ENCODE peak calls at places on chromosomes 4 and X, in six cellular contexts. One of them, this sample, is unnamed.
A peak's percentile ranks its signal among the peaks of the same experiment; 100 is the strongest.

GRCh38 chr4:109303141-109303499 is 662 bp upstream of the COL25A1 start:
- DNase-seq in GM12878: no peak
- DNase-seq in H1: no peak
- DNase-seq in K562: no peak
- DNase-seq in HepG2: no peak
- DNase-seq in HCT116: no peak
- DNase-seq in this sample: no peak

GRCh38 chr4:169791527-169792156 is 33.9 kb upstream of the HPF1 start:
- DNase-seq in GM12878: no peak
- DNase-seq in H1: peak; percentile 17
- DNase-seq in K562: peak; percentile 53
- DNase-seq in HepG2: peak; percentile 54
- DNase-seq in HCT116: peak; percentile 85
- DNase-seq in this sample: peak; percentile 16

GRCh38 chr4:183941964-183942363 is 36.9 kb downstream of the STOX2 start:
- DNase-seq in GM12878: no peak
- DNase-seq in H1: no peak
- DNase-seq in K562: no peak
- DNase-seq in HepG2: no peak
- DNase-seq in HCT116: no peak
- DNase-seq in this sample: no peak

GRCh38 chr4:152663203-152664066 is 16.4 kb downstream of the TMEM154 start:
- DNase-seq in GM12878: peak; percentile 75
- DNase-seq in H1: no peak
- DNase-seq in K562: peak; percentile 9
- DNase-seq in HepG2: no peak
- DNase-seq in HCT116: no peak
- DNase-seq in this sample: no peak

GRCh38 chr4:168398188-168398587 is 79.6 kb upstream of the DDX60 start:
- DNase-seq in GM12878: no peak
- DNase-seq in H1: no peak
- DNase-seq in K562: no peak
- DNase-seq in HepG2: no peak
- DNase-seq in HCT116: no peak
- DNase-seq in this sample: no peak

GRCh38 chrX:134418317-134419113 is 41.5 kb upstream of the HPRT1 start:
- DNase-seq in GM12878: no peak
- DNase-seq in H1: no peak
- DNase-seq in K562: no peak
- DNase-seq in HepG2: peak; percentile 3
- DNase-seq in HCT116: no peak
- DNase-seq in this sample: no peak

GRCh38 chr4:165369522-165369921 is 9.3 kb upstream of the CPE start:
- DNase-seq in GM12878: no peak
- DNase-seq in H1: no peak
- DNase-seq in K562: no peak
- DNase-seq in HepG2: peak; percentile 99
- DNase-seq in HCT116: no peak
- DNase-seq in this sample: no peak

GRCh38 chr4:41256740-41257256 is at the start of gene UCHL1:
- DNase-seq in GM12878: no peak
- DNase-seq in H1: peak; percentile 93
- DNase-seq in K562: no peak
- DNase-seq in HepG2: no peak
- DNase-seq in HCT116: no peak
- DNase-seq in this sample: peak; percentile 86

GRCh38 chrX:1094934-1095333 is 117.5 kb downstream of the CRLF2 start:
- DNase-seq in GM12878: no peak
- DNase-seq in H1: no peak
- DNase-seq in K562: no peak
- DNase-seq in HepG2: no peak
- DNase-seq in HCT116: no peak
- DNase-seq in this sample: no peak

GRCh38 chrX:38652934-38653442 is 91.6 kb downstream of the TSPAN7 start:
- DNase-seq in GM12878: no peak
- DNase-seq in H1: no peak
- DNase-seq in K562: peak; percentile 91
- DNase-seq in HepG2: no peak
- DNase-seq in HCT116: no peak
- DNase-seq in this sample: no peak

GRCh38 chr4:18938343-18939109 is 917.0 kb upstream of the LCORL start:
- DNase-seq in GM12878: no peak
- DNase-seq in H1: no peak
- DNase-seq in K562: no peak
- DNase-seq in HepG2: no peak
- DNase-seq in HCT116: no peak
- DNase-seq in this sample: no peak

GRCh38 chrX:11665144-11666040 is at the start of gene ARHGAP6:
- DNase-seq in GM12878: no peak
- DNase-seq in H1: no peak
- DNase-seq in K562: no peak
- DNase-seq in HepG2: no peak
- DNase-seq in HCT116: no peak
- DNase-seq in this sample: peak; percentile 43

GRCh38 chr4:139300431-139301142 is 718 bp upstream of the NAA15 start:
- DNase-seq in GM12878: peak; percentile 36
- DNase-seq in H1: no peak
- DNase-seq in K562: peak; percentile 65
- DNase-seq in HepG2: no peak
- DNase-seq in HCT116: no peak
- DNase-seq in this sample: no peak

GRCh38 chr4:6206771-6207290 is 6.5 kb upstream of the JAKMIP1 start:
- DNase-seq in GM12878: no peak
- DNase-seq in H1: no peak
- DNase-seq in K562: no peak
- DNase-seq in HepG2: no peak
- DNase-seq in HCT116: no peak
- DNase-seq in this sample: no peak

GRCh38 chrX:106952988-106953387 is 32.8 kb downstream of the CLDN2 start:
- DNase-seq in GM12878: no peak
- DNase-seq in H1: no peak
- DNase-seq in K562: peak; percentile 4
- DNase-seq in HepG2: no peak
- DNase-seq in HCT116: no peak
- DNase-seq in this sample: no peak

GRCh38 chr4:114606240-114606639 is 7.6 kb downstream of the UGT8 start:
- DNase-seq in GM12878: no peak
- DNase-seq in H1: no peak
- DNase-seq in K562: no peak
- DNase-seq in HepG2: no peak
- DNase-seq in HCT116: peak; percentile 32
- DNase-seq in this sample: no peak

GRCh38 chrX:107978707-107979307 is 3.4 kb downstream of the TEX13B start:
- DNase-seq in GM12878: no peak
- DNase-seq in H1: no peak
- DNase-seq in K562: peak; percentile 29
- DNase-seq in HepG2: peak; percentile 11
- DNase-seq in HCT116: peak; percentile 12
- DNase-seq in this sample: no peak

GRCh38 chr4:150582101-150582565 is at the start of gene MAB21L2:
- DNase-seq in GM12878: no peak
- DNase-seq in H1: no peak
- DNase-seq in K562: no peak
- DNase-seq in HepG2: no peak
- DNase-seq in HCT116: no peak
- DNase-seq in this sample: no peak

GRCh38 chr4:83535520-83535944 is 376 bp upstream of the GPAT3 start:
- DNase-seq in GM12878: no peak
- DNase-seq in H1: no peak
- DNase-seq in K562: peak; percentile 39
- DNase-seq in HepG2: peak; percentile 12
- DNase-seq in HCT116: peak; percentile 66
- DNase-seq in this sample: no peak

GRCh38 chrX:103607385-103608304 is at the start of gene TCEAL3:
- DNase-seq in GM12878: no peak
- DNase-seq in H1: no peak
- DNase-seq in K562: no peak
- DNase-seq in HepG2: no peak
- DNase-seq in HCT116: no peak
- DNase-seq in this sample: no peak

GRCh38 chr4:96599752-96600151 is 759.9 kb downstream of the PDHA2 start:
- DNase-seq in GM12878: no peak
- DNase-seq in H1: no peak
- DNase-seq in K562: no peak
- DNase-seq in HepG2: no peak
- DNase-seq in HCT116: no peak
- DNase-seq in this sample: no peak

GRCh38 chr4:188714907-188715306 is 575.7 kb downstream of the TRIML1 start:
- DNase-seq in GM12878: no peak
- DNase-seq in H1: no peak
- DNase-seq in K562: no peak
- DNase-seq in HepG2: no peak
- DNase-seq in HCT116: no peak
- DNase-seq in this sample: no peak

GRCh38 chrX:48468693-48469691 is 1.1 kb downstream of the SLC38A5 start:
- DNase-seq in GM12878: no peak
- DNase-seq in H1: no peak
- DNase-seq in K562: peak; percentile 78
- DNase-seq in HepG2: no peak
- DNase-seq in HCT116: no peak
- DNase-seq in this sample: no peak

GRCh38 chrX:48466696-48467095 is 3.4 kb downstream of the SLC38A5 start:
- DNase-seq in GM12878: no peak
- DNase-seq in H1: no peak
- DNase-seq in K562: peak; percentile 37
- DNase-seq in HepG2: no peak
- DNase-seq in HCT116: no peak
- DNase-seq in this sample: no peak

GRCh38 chrX:48468247-48468671 is 1.8 kb downstream of the SLC38A5 start:
- DNase-seq in GM12878: no peak
- DNase-seq in H1: no peak
- DNase-seq in K562: peak; percentile 83
- DNase-seq in HepG2: no peak
- DNase-seq in HCT116: no peak
- DNase-seq in this sample: no peak

GRCh38 chrX:48467331-48467761 is 2.7 kb downstream of the SLC38A5 start:
- DNase-seq in GM12878: no peak
- DNase-seq in H1: no peak
- DNase-seq in K562: peak; percentile 76
- DNase-seq in HepG2: no peak
- DNase-seq in HCT116: no peak
- DNase-seq in this sample: no peak

GRCh38 chrX:48465336-48465933 is 4.6 kb downstream of the SLC38A5 start:
- DNase-seq in GM12878: no peak
- DNase-seq in H1: no peak
- DNase-seq in K562: no peak
- DNase-seq in HepG2: no peak
- DNase-seq in HCT116: no peak
- DNase-seq in this sample: no peak
- TF ChIP-seq ZNF274 in GM12878: no peak
- TF ChIP-seq ZNF274 in H1: no peak
- TF ChIP-seq ZNF274 in K562: no peak
- TF ChIP-seq ZNF274 in HepG2: no peak
- TF ChIP-seq ZNF274 in HCT116: no peak
- TF ChIP-seq ZNF274 in this sample: no peak

GRCh38 chr4:31125061-31125460 is 404.9 kb downstream of the PCDH7 start:
- DNase-seq in GM12878: no peak
- DNase-seq in H1: no peak
- DNase-seq in K562: no peak
- DNase-seq in HepG2: no peak
- DNase-seq in HCT116: no peak
- DNase-seq in this sample: no peak
- TF ChIP-seq ZNF274 in GM12878: no peak
- TF ChIP-seq ZNF274 in H1: no peak
- TF ChIP-seq ZNF274 in K562: no peak
- TF ChIP-seq ZNF274 in HepG2: no peak
- TF ChIP-seq ZNF274 in HCT116: no peak
- TF ChIP-seq ZNF274 in this sample: no peak

DNA sequence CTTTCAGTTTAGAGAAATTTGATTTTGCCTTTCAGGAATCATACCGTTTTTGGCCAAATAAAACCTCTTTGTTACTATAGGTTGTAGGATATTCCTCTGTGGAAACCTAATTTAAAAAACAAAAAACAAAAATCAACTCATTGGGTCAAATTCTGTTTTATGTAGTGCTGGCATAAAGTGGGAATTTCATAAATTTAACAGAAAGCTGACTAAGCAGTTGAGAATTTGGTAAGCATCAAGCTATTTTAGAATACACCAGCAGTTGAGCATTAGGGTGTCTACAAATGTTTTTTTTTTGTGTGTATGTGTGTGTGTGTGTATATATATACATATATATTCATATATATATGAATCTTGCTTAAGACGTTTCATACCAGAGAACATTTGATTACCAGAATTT is 47.4 kb downstream of the C4orf33 start:
- DNase-seq in GM12878: no peak
- DNase-seq in H1: no peak
- DNase-seq in K562: no peak
- DNase-seq in HepG2: no peak
- DNase-seq in HCT116: no peak
- DNase-seq in this sample: no peak
- TF ChIP-seq ZNF274 in GM12878: no peak
- TF ChIP-seq ZNF274 in H1: no peak
- TF ChIP-seq ZNF274 in K562: no peak
- TF ChIP-seq ZNF274 in HepG2: no peak
- TF ChIP-seq ZNF274 in HCT116: no peak
- TF ChIP-seq ZNF274 in this sample: no peak

GRCh38 chr4:55008166-55009056 is 117.0 kb downstream of the KDR start:
- DNase-seq in GM12878: no peak
- DNase-seq in H1: no peak
- DNase-seq in K562: peak; percentile 26
- DNase-seq in HepG2: no peak
- DNase-seq in HCT116: no peak
- DNase-seq in this sample: no peak
- TF ChIP-seq ZNF274 in GM12878: no peak
- TF ChIP-seq ZNF274 in H1: no peak
- TF ChIP-seq ZNF274 in K562: no peak
- TF ChIP-seq ZNF274 in HepG2: no peak
- TF ChIP-seq ZNF274 in HCT116: no peak
- TF ChIP-seq ZNF274 in this sample: no peak

DNA sequence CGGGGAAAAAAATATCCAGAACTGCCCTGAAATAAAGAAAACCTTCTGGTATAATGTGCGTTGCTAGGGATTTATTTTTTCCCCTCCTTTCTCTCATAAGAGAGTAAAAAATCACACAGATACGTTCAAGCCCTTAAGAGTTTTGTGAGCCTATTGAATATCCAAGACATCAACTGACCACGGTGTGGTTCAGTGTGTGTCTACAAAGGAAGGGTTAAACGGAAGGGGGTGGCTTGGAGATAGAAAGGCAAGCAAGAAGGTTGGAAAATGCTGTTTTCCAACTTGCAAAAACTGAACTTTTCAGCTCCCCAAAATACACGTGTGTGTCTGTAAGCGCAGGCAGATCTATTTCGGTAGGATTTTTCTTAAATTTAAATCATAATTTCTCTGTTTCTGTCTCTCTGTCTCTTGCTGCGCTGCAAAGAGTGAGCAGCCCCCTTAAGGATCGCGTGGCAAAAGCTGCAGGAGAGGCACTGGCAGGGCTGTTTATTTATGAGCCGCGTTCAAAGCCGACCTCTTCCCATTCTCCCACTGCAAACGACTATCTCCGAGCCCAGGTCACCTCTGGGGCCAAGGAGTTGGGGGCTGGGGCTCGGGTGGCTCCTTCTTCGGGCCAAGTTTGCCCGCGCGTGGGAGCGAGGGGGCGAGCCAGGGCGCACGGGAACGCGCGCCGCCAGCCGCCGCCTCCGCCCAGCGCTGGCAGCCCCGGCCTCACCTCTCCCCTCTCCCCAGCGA is 477 bp upstream of the SLIT2 start:
- DNase-seq in GM12878: no peak
- DNase-seq in H1: no peak
- DNase-seq in K562: no peak
- DNase-seq in HepG2: no peak
- DNase-seq in HCT116: no peak
- DNase-seq in this sample: no peak
- TF ChIP-seq ZNF274 in GM12878: no peak
- TF ChIP-seq ZNF274 in H1: no peak
- TF ChIP-seq ZNF274 in K562: no peak
- TF ChIP-seq ZNF274 in HepG2: no peak
- TF ChIP-seq ZNF274 in HCT116: no peak
- TF ChIP-seq ZNF274 in this sample: no peak